ENCODE peak calls at places on chromosomes 2 and 18, in four cellular contexts. H is NCI-H345, M is iPS DF 19.7, E is endothelial cell. P is an unnamed sample.

GRCh38 chr2:17850151-17850550 is 28.3 kb upstream of the KCNS3 start:
- DNase-seq in H (no peak), E (no peak), M (no peak), P (no peak)

GRCh38 chr2:238573065-238573778 is 146.5 kb downstream of the ASB1 start:
- DNase-seq in M (no peak), H (peak; percentile 4), E (peak; percentile 41), P (no peak)

GRCh38 chr2:174908284-174908683 is 96.9 kb downstream of the CHN1 start:
- DNase-seq in H (no peak), E (no peak), M (no peak), P (no peak)

GRCh38 chr18:39550701-39551100 is 1985.1 kb upstream of the CELF4 start:
- DNase-seq in E (no peak), M (no peak), H (no peak), P (no peak)

GRCh38 chr2:203061346-203061745 is 46.7 kb downstream of the NBEAL1 start:
- DNase-seq in E (no peak), H (no peak), M (peak; percentile 30), P (no peak)

GRCh38 chr2:241808701-241809382 is at the start of gene NEU4:
- DNase-seq in M (no peak), H (no peak), E (peak; percentile 3), P (no peak)

GRCh38 chr2:101501443-101501842 is 26.5 kb upstream of the RFX8 start:
- DNase-seq in H (no peak), M (no peak), E (no peak), P (no peak)

GRCh38 chr2:202635441-202636296 is 900 bp downstream of the FAM117B start:
- DNase-seq in E (peak; percentile 81), M (peak; percentile 23), H (peak; percentile 83), P (peak; percentile 67)

GRCh38 chr2:224347181-224348051 is 54.5 kb downstream of the FAM124B start:
- DNase-seq in E (no peak), M (no peak), H (no peak), P (no peak)

GRCh38 chr2:129766159-129766485 is 213.3 kb upstream of the RAB6C start:
- DNase-seq in H (no peak), E (no peak), M (no peak), P (no peak)